ENCODE peak calls at places on chromosomes 1 and 21, in nine cellular contexts. One of them, this sample, is unnamed.

GRCh38 chr1:153355445-153356071 is 2.1 kb upstream of the S100A9 start:
- DNase-seq in endothelial cell: peak; percentile 65
- DNase-seq in naive thymus-derived CD8-positive, alpha-beta T cell: no peak
- DNase-seq in B cell: no peak
- DNase-seq in NCI-H2081: peak; percentile 91
- DNase-seq in sigmoid colon: no peak
- DNase-seq in Right ventricle myocardium inferior: peak; percentile 93
- DNase-seq in NCI-H345: peak; percentile 89
- DNase-seq in CD8-positive, alpha-beta memory T cell: no peak
- DNase-seq in this sample: no peak

GRCh38 chr21:29318354-29318753 is 19.6 kb downstream of the BACH1 start:
- DNase-seq in NCI-H2081: no peak
- DNase-seq in Right ventricle myocardium inferior: no peak
- DNase-seq in CD8-positive, alpha-beta memory T cell: no peak
- DNase-seq in endothelial cell: no peak
- DNase-seq in sigmoid colon: no peak
- DNase-seq in B cell: no peak
- DNase-seq in naive thymus-derived CD8-positive, alpha-beta T cell: no peak
- DNase-seq in NCI-H345: peak; percentile 10
- DNase-seq in this sample: no peak

GRCh38 chr1:204410764-204411450 is 710 bp downstream of the PPP1R15B start:
- DNase-seq in naive thymus-derived CD8-positive, alpha-beta T cell: no peak
- DNase-seq in CD8-positive, alpha-beta memory T cell: peak; percentile 35
- DNase-seq in B cell: no peak
- DNase-seq in endothelial cell: peak; percentile 64
- DNase-seq in sigmoid colon: peak; percentile 80
- DNase-seq in Right ventricle myocardium inferior: no peak
- DNase-seq in NCI-H345: peak; percentile 42
- DNase-seq in NCI-H2081: peak; percentile 27
- DNase-seq in this sample: peak; percentile 32

GRCh38 chr21:28943631-28944030 is 49.0 kb downstream of the LTN1 start:
- DNase-seq in NCI-H2081: no peak
- DNase-seq in endothelial cell: no peak
- DNase-seq in NCI-H345: no peak
- DNase-seq in naive thymus-derived CD8-positive, alpha-beta T cell: no peak
- DNase-seq in CD8-positive, alpha-beta memory T cell: no peak
- DNase-seq in sigmoid colon: no peak
- DNase-seq in Right ventricle myocardium inferior: no peak
- DNase-seq in B cell: no peak
- DNase-seq in this sample: no peak

GRCh38 chr1:180360333-180361075 is 130.4 kb downstream of the LHX4 start:
- DNase-seq in NCI-H2081: no peak
- DNase-seq in endothelial cell: no peak
- DNase-seq in NCI-H345: no peak
- DNase-seq in B cell: no peak
- DNase-seq in naive thymus-derived CD8-positive, alpha-beta T cell: no peak
- DNase-seq in CD8-positive, alpha-beta memory T cell: no peak
- DNase-seq in sigmoid colon: no peak
- DNase-seq in Right ventricle myocardium inferior: no peak
- DNase-seq in this sample: no peak

GRCh38 chr1:89606227-89606945 is 26.5 kb upstream of the LRRC8C start:
- DNase-seq in endothelial cell: no peak
- DNase-seq in CD8-positive, alpha-beta memory T cell: no peak
- DNase-seq in B cell: no peak
- DNase-seq in NCI-H2081: no peak
- DNase-seq in naive thymus-derived CD8-positive, alpha-beta T cell: no peak
- DNase-seq in sigmoid colon: no peak
- DNase-seq in Right ventricle myocardium inferior: no peak
- DNase-seq in NCI-H345: no peak
- DNase-seq in this sample: no peak

GRCh38 chr1:2380816-2381591 is 10.3 kb downstream of the MORN1 start:
- DNase-seq in naive thymus-derived CD8-positive, alpha-beta T cell: peak; percentile 57
- DNase-seq in CD8-positive, alpha-beta memory T cell: no peak
- DNase-seq in Right ventricle myocardium inferior: peak; percentile 75
- DNase-seq in sigmoid colon: peak; percentile 66
- DNase-seq in B cell: no peak
- DNase-seq in NCI-H2081: no peak
- DNase-seq in NCI-H345: no peak
- DNase-seq in endothelial cell: no peak
- DNase-seq in this sample: no peak

GRCh38 chr1:199038188-199038587 is 399.3 kb downstream of the PTPRC start:
- DNase-seq in CD8-positive, alpha-beta memory T cell: no peak
- DNase-seq in Right ventricle myocardium inferior: no peak
- DNase-seq in NCI-H2081: peak; percentile 40
- DNase-seq in naive thymus-derived CD8-positive, alpha-beta T cell: no peak
- DNase-seq in B cell: no peak
- DNase-seq in sigmoid colon: no peak
- DNase-seq in endothelial cell: no peak
- DNase-seq in NCI-H345: no peak
- DNase-seq in this sample: no peak

GRCh38 chr1:227429447-227430359 is 111.4 kb upstream of the CDC42BPA start:
- DNase-seq in B cell: no peak
- DNase-seq in NCI-H345: no peak
- DNase-seq in naive thymus-derived CD8-positive, alpha-beta T cell: no peak
- DNase-seq in sigmoid colon: no peak
- DNase-seq in endothelial cell: peak; percentile 36
- DNase-seq in NCI-H2081: no peak
- DNase-seq in Right ventricle myocardium inferior: no peak
- DNase-seq in CD8-positive, alpha-beta memory T cell: no peak
- DNase-seq in this sample: no peak

GRCh38 chr1:203686091-203686632 is 59.5 kb downstream of the ATP2B4 start:
- DNase-seq in endothelial cell: no peak
- DNase-seq in NCI-H2081: peak; percentile 89
- DNase-seq in CD8-positive, alpha-beta memory T cell: no peak
- DNase-seq in B cell: no peak
- DNase-seq in naive thymus-derived CD8-positive, alpha-beta T cell: no peak
- DNase-seq in sigmoid colon: no peak
- DNase-seq in NCI-H345: peak; percentile 79
- DNase-seq in Right ventricle myocardium inferior: no peak
- DNase-seq in this sample: no peak

GRCh38 chr1:54791880-54792522 is 9.1 kb downstream of the TTC22 start:
- DNase-seq in NCI-H345: no peak
- DNase-seq in CD8-positive, alpha-beta memory T cell: no peak
- DNase-seq in B cell: no peak
- DNase-seq in endothelial cell: peak; percentile 53
- DNase-seq in sigmoid colon: no peak
- DNase-seq in NCI-H2081: peak; percentile 41
- DNase-seq in naive thymus-derived CD8-positive, alpha-beta T cell: no peak
- DNase-seq in Right ventricle myocardium inferior: no peak
- DNase-seq in this sample: peak; percentile 33

GRCh38 chr1:238438296-238439275 is 547.9 kb upstream of the ZP4 start:
- DNase-seq in Right ventricle myocardium inferior: no peak
- DNase-seq in NCI-H2081: no peak
- DNase-seq in endothelial cell: no peak
- DNase-seq in B cell: no peak
- DNase-seq in sigmoid colon: no peak
- DNase-seq in naive thymus-derived CD8-positive, alpha-beta T cell: no peak
- DNase-seq in CD8-positive, alpha-beta memory T cell: no peak
- DNase-seq in NCI-H345: no peak
- DNase-seq in this sample: no peak

GRCh38 chr1:69104859-69105258 is 462.9 kb upstream of the LRRC7 start:
- DNase-seq in endothelial cell: no peak
- DNase-seq in B cell: no peak
- DNase-seq in sigmoid colon: no peak
- DNase-seq in naive thymus-derived CD8-positive, alpha-beta T cell: no peak
- DNase-seq in Right ventricle myocardium inferior: no peak
- DNase-seq in NCI-H2081: no peak
- DNase-seq in CD8-positive, alpha-beta memory T cell: no peak
- DNase-seq in NCI-H345: no peak
- DNase-seq in this sample: no peak

GRCh38 chr1:157992031-157992568 is 1.3 kb upstream of the KIRREL1 start:
- DNase-seq in endothelial cell: peak; percentile 80
- DNase-seq in Right ventricle myocardium inferior: no peak
- DNase-seq in B cell: no peak
- DNase-seq in NCI-H345: peak; percentile 8
- DNase-seq in sigmoid colon: peak; percentile 89
- DNase-seq in CD8-positive, alpha-beta memory T cell: peak; percentile 8
- DNase-seq in naive thymus-derived CD8-positive, alpha-beta T cell: no peak
- DNase-seq in NCI-H2081: peak; percentile 26
- DNase-seq in this sample: peak; percentile 10

GRCh38 chr1:44707959-44708831 is 22.8 kb downstream of the RNU5D-1 start:
- DNase-seq in B cell: no peak
- DNase-seq in Right ventricle myocardium inferior: no peak
- DNase-seq in endothelial cell: peak; percentile 35
- DNase-seq in sigmoid colon: no peak
- DNase-seq in CD8-positive, alpha-beta memory T cell: no peak
- DNase-seq in NCI-H2081: no peak
- DNase-seq in NCI-H345: no peak
- DNase-seq in naive thymus-derived CD8-positive, alpha-beta T cell: no peak
- DNase-seq in this sample: peak; percentile 40

GRCh38 chr1:173414539-173414938 is 62.6 kb upstream of the PRDX6 start:
- DNase-seq in naive thymus-derived CD8-positive, alpha-beta T cell: no peak
- DNase-seq in B cell: no peak
- DNase-seq in CD8-positive, alpha-beta memory T cell: no peak
- DNase-seq in NCI-H345: no peak
- DNase-seq in Right ventricle myocardium inferior: no peak
- DNase-seq in NCI-H2081: no peak
- DNase-seq in sigmoid colon: no peak
- DNase-seq in endothelial cell: no peak
- DNase-seq in this sample: no peak

GRCh38 chr1:18256318-18257235 is 149.0 kb downstream of the IGSF21 start:
- DNase-seq in Right ventricle myocardium inferior: no peak
- DNase-seq in NCI-H345: peak; percentile 41
- DNase-seq in sigmoid colon: no peak
- DNase-seq in NCI-H2081: peak; percentile 17
- DNase-seq in naive thymus-derived CD8-positive, alpha-beta T cell: no peak
- DNase-seq in CD8-positive, alpha-beta memory T cell: no peak
- DNase-seq in endothelial cell: peak; percentile 91
- DNase-seq in B cell: no peak
- DNase-seq in this sample: no peak

GRCh38 chr1:214331827-214332423 is 51.0 kb downstream of the SMYD2 start:
- DNase-seq in NCI-H2081: peak; percentile 45
- DNase-seq in Right ventricle myocardium inferior: no peak
- DNase-seq in NCI-H345: peak; percentile 24
- DNase-seq in endothelial cell: peak; percentile 65
- DNase-seq in B cell: peak; percentile 45
- DNase-seq in sigmoid colon: no peak
- DNase-seq in naive thymus-derived CD8-positive, alpha-beta T cell: peak; percentile 66
- DNase-seq in CD8-positive, alpha-beta memory T cell: peak; percentile 29
- DNase-seq in this sample: peak; percentile 37

GRCh38 chr1:4146101-4146500 is 246.0 kb upstream of the C1orf174 start:
- DNase-seq in NCI-H345: no peak
- DNase-seq in B cell: no peak
- DNase-seq in Right ventricle myocardium inferior: no peak
- DNase-seq in sigmoid colon: no peak
- DNase-seq in naive thymus-derived CD8-positive, alpha-beta T cell: no peak
- DNase-seq in NCI-H2081: no peak
- DNase-seq in CD8-positive, alpha-beta memory T cell: no peak
- DNase-seq in endothelial cell: no peak
- DNase-seq in this sample: no peak